ENCODE peak calls at places on chromosomes 5 and 9, in nine cellular contexts. One of them, this sample, is unnamed.

GRCh38 chr5:93578813-93579560 is 2.0 kb downstream of the NR2F1-AS1 start:
- DNase-seq in heart left ventricle: no peak
- DNase-seq in hepatocyte: no peak
- DNase-seq in A673: peak; percentile 27
- DNase-seq in fibroblast of lung: peak; percentile 89
- DNase-seq in tibial artery: no peak
- DNase-seq in left ventricle myocardium inferior: no peak
- DNase-seq in GM23248: no peak
- DNase-seq in CD4-positive, alpha-beta memory T cell: no peak
- DNase-seq in this sample: peak; percentile 73

GRCh38 chr5:101943784-101944183 is 352.3 kb downstream of the SLCO4C1 start:
- DNase-seq in CD4-positive, alpha-beta memory T cell: no peak
- DNase-seq in GM23248: no peak
- DNase-seq in A673: peak; percentile 41
- DNase-seq in fibroblast of lung: no peak
- DNase-seq in left ventricle myocardium inferior: no peak
- DNase-seq in tibial artery: no peak
- DNase-seq in heart left ventricle: no peak
- DNase-seq in hepatocyte: no peak
- DNase-seq in this sample: no peak

GRCh38 chr5:156706631-156707030 is 143.5 kb upstream of the PPP1R2B start:
- DNase-seq in fibroblast of lung: no peak
- DNase-seq in heart left ventricle: no peak
- DNase-seq in hepatocyte: no peak
- DNase-seq in CD4-positive, alpha-beta memory T cell: no peak
- DNase-seq in GM23248: no peak
- DNase-seq in left ventricle myocardium inferior: no peak
- DNase-seq in tibial artery: no peak
- DNase-seq in A673: no peak
- DNase-seq in this sample: no peak

GRCh38 chr5:95841914-95842812 is 19.6 kb upstream of the GLRX start:
- DNase-seq in heart left ventricle: peak; percentile 54
- DNase-seq in CD4-positive, alpha-beta memory T cell: no peak
- DNase-seq in left ventricle myocardium inferior: no peak
- DNase-seq in hepatocyte: no peak
- DNase-seq in GM23248: peak; percentile 98
- DNase-seq in tibial artery: peak; percentile 82
- DNase-seq in A673: no peak
- DNase-seq in fibroblast of lung: peak; percentile 93
- DNase-seq in this sample: peak; percentile 67

GRCh38 chr5:15690611-15691010 is 190.6 kb downstream of the FBXL7 start:
- DNase-seq in A673: no peak
- DNase-seq in CD4-positive, alpha-beta memory T cell: no peak
- DNase-seq in left ventricle myocardium inferior: no peak
- DNase-seq in heart left ventricle: no peak
- DNase-seq in hepatocyte: no peak
- DNase-seq in GM23248: peak; percentile 59
- DNase-seq in tibial artery: no peak
- DNase-seq in fibroblast of lung: peak; percentile 17
- DNase-seq in this sample: no peak

GRCh38 chr5:139141841-139142240 is 56.3 kb downstream of the SIL1 start:
- DNase-seq in A673: no peak
- DNase-seq in left ventricle myocardium inferior: peak; percentile 45
- DNase-seq in CD4-positive, alpha-beta memory T cell: no peak
- DNase-seq in GM23248: peak; percentile 49
- DNase-seq in hepatocyte: peak; percentile 32
- DNase-seq in fibroblast of lung: peak; percentile 94
- DNase-seq in tibial artery: peak; percentile 84
- DNase-seq in heart left ventricle: peak; percentile 68
- DNase-seq in this sample: peak; percentile 61

GRCh38 chr9:94619012-94619411 is 20.3 kb downstream of the FBP1 start:
- DNase-seq in tibial artery: no peak
- DNase-seq in hepatocyte: no peak
- DNase-seq in fibroblast of lung: no peak
- DNase-seq in A673: no peak
- DNase-seq in left ventricle myocardium inferior: no peak
- DNase-seq in heart left ventricle: no peak
- DNase-seq in CD4-positive, alpha-beta memory T cell: no peak
- DNase-seq in GM23248: no peak
- DNase-seq in this sample: no peak

GRCh38 chr5:163821142-163821541 is 315.7 kb downstream of the MAT2B start:
- DNase-seq in left ventricle myocardium inferior: no peak
- DNase-seq in A673: no peak
- DNase-seq in heart left ventricle: no peak
- DNase-seq in tibial artery: no peak
- DNase-seq in GM23248: no peak
- DNase-seq in CD4-positive, alpha-beta memory T cell: no peak
- DNase-seq in fibroblast of lung: no peak
- DNase-seq in hepatocyte: no peak
- DNase-seq in this sample: no peak

GRCh38 chr9:21964925-21965385 is 29.2 kb downstream of the CDKN2A start:
- DNase-seq in tibial artery: no peak
- DNase-seq in hepatocyte: peak; percentile 54
- DNase-seq in fibroblast of lung: peak; percentile 55
- DNase-seq in heart left ventricle: no peak
- DNase-seq in left ventricle myocardium inferior: no peak
- DNase-seq in GM23248: peak; percentile 63
- DNase-seq in CD4-positive, alpha-beta memory T cell: peak; percentile 86
- DNase-seq in A673: no peak
- DNase-seq in this sample: no peak

GRCh38 chr5:56849671-56850070 is 34.3 kb downstream of the MAP3K1 start:
- DNase-seq in left ventricle myocardium inferior: no peak
- DNase-seq in CD4-positive, alpha-beta memory T cell: no peak
- DNase-seq in heart left ventricle: no peak
- DNase-seq in fibroblast of lung: no peak
- DNase-seq in GM23248: no peak
- DNase-seq in A673: no peak
- DNase-seq in tibial artery: no peak
- DNase-seq in hepatocyte: no peak
- DNase-seq in this sample: no peak

GRCh38 chr5:93107828-93108520 is 473.0 kb downstream of the NR2F1-AS1 start:
- DNase-seq in GM23248: no peak
- DNase-seq in heart left ventricle: no peak
- DNase-seq in left ventricle myocardium inferior: no peak
- DNase-seq in tibial artery: no peak
- DNase-seq in fibroblast of lung: peak; percentile 29
- DNase-seq in CD4-positive, alpha-beta memory T cell: no peak
- DNase-seq in hepatocyte: no peak
- DNase-seq in A673: no peak
- DNase-seq in this sample: no peak

GRCh38 chr5:74056789-74057164 is 430.8 kb downstream of the ARHGEF28 start:
- DNase-seq in tibial artery: no peak
- DNase-seq in GM23248: peak; percentile 53
- DNase-seq in hepatocyte: peak; percentile 38
- DNase-seq in left ventricle myocardium inferior: no peak
- DNase-seq in CD4-positive, alpha-beta memory T cell: no peak
- DNase-seq in heart left ventricle: no peak
- DNase-seq in fibroblast of lung: peak; percentile 34
- DNase-seq in A673: peak; percentile 13
- DNase-seq in this sample: peak; percentile 43

GRCh38 chr5:93192107-93192506 is 388.9 kb downstream of the NR2F1-AS1 start:
- DNase-seq in GM23248: peak; percentile 81
- DNase-seq in tibial artery: no peak
- DNase-seq in heart left ventricle: no peak
- DNase-seq in CD4-positive, alpha-beta memory T cell: no peak
- DNase-seq in left ventricle myocardium inferior: no peak
- DNase-seq in fibroblast of lung: peak; percentile 87
- DNase-seq in A673: no peak
- DNase-seq in hepatocyte: no peak
- DNase-seq in this sample: no peak

DNA sequence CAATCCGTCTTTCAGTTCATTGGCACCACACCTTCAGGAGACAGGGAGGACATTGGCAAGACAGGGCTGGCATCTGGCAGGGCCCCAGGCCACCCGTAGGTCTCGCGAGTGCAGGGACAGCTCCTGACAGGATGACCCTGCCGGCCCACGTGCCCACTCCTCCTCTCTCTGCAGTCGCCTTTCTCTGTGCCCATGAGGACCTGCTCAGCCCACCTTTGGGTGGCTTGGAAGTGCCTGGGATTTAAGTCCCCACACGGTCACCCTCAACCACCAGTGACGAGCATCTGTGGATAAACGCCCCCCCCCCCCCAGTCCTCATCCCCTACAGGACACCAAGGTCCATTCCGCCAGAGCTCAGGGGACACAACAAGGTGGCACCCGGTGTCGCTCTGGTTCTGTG is 4.1 kb downstream of the MRPL36 start:
- DNase-seq in GM23248: no peak
- DNase-seq in heart left ventricle: no peak
- DNase-seq in tibial artery: no peak
- DNase-seq in hepatocyte: no peak
- DNase-seq in fibroblast of lung: no peak
- DNase-seq in CD4-positive, alpha-beta memory T cell: no peak
- DNase-seq in A673: no peak
- DNase-seq in left ventricle myocardium inferior: no peak
- DNase-seq in this sample: no peak
- H3K4me1 ChIP-seq in GM23248: peaks cover 46% of the 10 kb centered on the region
- H3K4me1 ChIP-seq in heart left ventricle: peaks cover 6% of the 10 kb centered on the region
- H3K4me1 ChIP-seq in tibial artery: peaks cover 14% of the 10 kb centered on the region
- H3K4me1 ChIP-seq in hepatocyte: peaks cover 7% of the 10 kb centered on the region
- H3K4me1 ChIP-seq in fibroblast of lung: peaks cover 18% of the 10 kb centered on the region
- H3K4me1 ChIP-seq in CD4-positive, alpha-beta memory T cell: peaks cover 65% of the 10 kb centered on the region
- H3K4me1 ChIP-seq in A673: peaks cover 30% of the 10 kb centered on the region
- H3K4me1 ChIP-seq in left ventricle myocardium inferior: peaks cover 58% of the 10 kb centered on the region
- H3K4me1 ChIP-seq in this sample: peaks cover 2% of the 10 kb centered on the region

GRCh38 chr9:89496645-89497044 is 1.3 kb downstream of the SEMA4D start:
- DNase-seq in heart left ventricle: no peak
- DNase-seq in hepatocyte: no peak
- DNase-seq in GM23248: no peak
- DNase-seq in left ventricle myocardium inferior: no peak
- DNase-seq in A673: no peak
- DNase-seq in fibroblast of lung: no peak
- DNase-seq in CD4-positive, alpha-beta memory T cell: peak; percentile 68
- DNase-seq in tibial artery: no peak
- DNase-seq in this sample: no peak

GRCh38 chr9:89498845-89499480 is 1.1 kb upstream of the SEMA4D start:
- DNase-seq in tibial artery: no peak
- DNase-seq in GM23248: no peak
- DNase-seq in heart left ventricle: no peak
- DNase-seq in A673: no peak
- DNase-seq in CD4-positive, alpha-beta memory T cell: peak; percentile 73
- DNase-seq in left ventricle myocardium inferior: no peak
- DNase-seq in fibroblast of lung: no peak
- DNase-seq in hepatocyte: no peak
- DNase-seq in this sample: peak; percentile 60

GRCh38 chr9:89497978-89498844 is at the start of gene SEMA4D:
- DNase-seq in fibroblast of lung: peak; percentile 57
- DNase-seq in heart left ventricle: peak; percentile 78
- DNase-seq in CD4-positive, alpha-beta memory T cell: peak; percentile 68
- DNase-seq in left ventricle myocardium inferior: peak; percentile 73
- DNase-seq in A673: peak; percentile 83
- DNase-seq in tibial artery: peak; percentile 76
- DNase-seq in hepatocyte: peak; percentile 86
- DNase-seq in GM23248: peak; percentile 39
- DNase-seq in this sample: peak; percentile 75

GRCh38 chr9:89495824-89496555 is 1.9 kb downstream of the SEMA4D start:
- DNase-seq in CD4-positive, alpha-beta memory T cell: no peak
- DNase-seq in fibroblast of lung: no peak
- DNase-seq in heart left ventricle: no peak
- DNase-seq in A673: no peak
- DNase-seq in GM23248: no peak
- DNase-seq in tibial artery: no peak
- DNase-seq in left ventricle myocardium inferior: no peak
- DNase-seq in hepatocyte: no peak
- DNase-seq in this sample: no peak

GRCh38 chr9:89497181-89497963 is 541 bp downstream of the SEMA4D start:
- DNase-seq in left ventricle myocardium inferior: no peak
- DNase-seq in A673: no peak
- DNase-seq in GM23248: no peak
- DNase-seq in heart left ventricle: no peak
- DNase-seq in tibial artery: no peak
- DNase-seq in hepatocyte: peak; percentile 30
- DNase-seq in CD4-positive, alpha-beta memory T cell: peak; percentile 69
- DNase-seq in fibroblast of lung: no peak
- DNase-seq in this sample: peak; percentile 66
- H3K4me1 ChIP-seq in left ventricle myocardium inferior: peaks cover 10% of the 10 kb centered on the region
- H3K4me1 ChIP-seq in A673: no peaks in the 10 kb centered on the region
- H3K4me1 ChIP-seq in GM23248: no peaks in the 10 kb centered on the region
- H3K4me1 ChIP-seq in heart left ventricle: peaks cover 7% of the 10 kb centered on the region
- H3K4me1 ChIP-seq in tibial artery: peaks cover 9% of the 10 kb centered on the region
- H3K4me1 ChIP-seq in hepatocyte: peaks cover 4% of the 10 kb centered on the region
- H3K4me1 ChIP-seq in CD4-positive, alpha-beta memory T cell: peaks cover 86% of the 10 kb centered on the region
- H3K4me1 ChIP-seq in fibroblast of lung: no peaks in the 10 kb centered on the region
- H3K4me1 ChIP-seq in this sample: no peaks in the 10 kb centered on the region

DNA sequence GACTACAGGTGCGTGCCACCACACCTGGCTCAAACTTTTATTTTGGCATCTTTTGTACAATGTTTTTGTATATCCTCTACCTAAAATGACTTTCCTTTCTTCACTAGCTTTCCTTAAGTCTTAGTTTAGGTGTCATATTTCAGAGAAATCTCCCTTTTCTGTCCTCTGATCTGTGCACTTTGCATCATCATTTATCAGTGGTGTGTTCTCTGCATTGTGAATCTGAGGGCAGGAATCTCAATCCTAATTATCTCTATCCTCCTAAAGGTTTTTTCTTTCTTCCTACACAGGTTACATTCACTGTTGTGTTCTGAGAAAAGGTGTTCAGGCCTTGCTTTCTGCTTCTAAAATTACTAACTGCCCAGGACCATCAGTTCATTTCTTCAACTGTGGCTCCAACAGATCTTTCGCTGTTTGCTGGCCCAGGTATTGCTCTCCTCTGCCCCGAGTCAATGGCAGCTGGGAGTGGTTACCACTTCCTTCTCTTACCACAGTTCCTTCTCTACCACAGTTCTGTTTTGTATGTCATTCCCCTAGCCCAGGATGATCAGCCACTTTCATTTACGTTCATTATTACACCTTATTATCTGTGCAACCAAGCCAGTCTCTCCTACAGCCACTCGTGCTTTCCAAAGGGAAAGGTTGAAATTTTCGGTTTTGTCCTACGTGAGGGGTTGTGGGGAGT is 14.0 kb downstream of the TGFBR1 start:
- DNase-seq in left ventricle myocardium inferior: no peak
- DNase-seq in heart left ventricle: no peak
- DNase-seq in GM23248: no peak
- DNase-seq in tibial artery: no peak
- DNase-seq in hepatocyte: no peak
- DNase-seq in A673: no peak
- DNase-seq in CD4-positive, alpha-beta memory T cell: peak; percentile 69
- DNase-seq in fibroblast of lung: no peak
- DNase-seq in this sample: no peak
- H3K4me1 ChIP-seq in left ventricle myocardium inferior: peaks cover 64% of the 10 kb centered on the region
- H3K4me1 ChIP-seq in heart left ventricle: peaks cover 30% of the 10 kb centered on the region
- H3K4me1 ChIP-seq in GM23248: peaks cover 10% of the 10 kb centered on the region
- H3K4me1 ChIP-seq in tibial artery: peaks cover 72% of the 10 kb centered on the region
- H3K4me1 ChIP-seq in hepatocyte: no peaks in the 10 kb centered on the region
- H3K4me1 ChIP-seq in A673: no peaks in the 10 kb centered on the region
- H3K4me1 ChIP-seq in CD4-positive, alpha-beta memory T cell: peaks cover 90% of the 10 kb centered on the region
- H3K4me1 ChIP-seq in fibroblast of lung: no peaks in the 10 kb centered on the region
- H3K4me1 ChIP-seq in this sample: peaks cover 2% of the 10 kb centered on the region

DNA sequence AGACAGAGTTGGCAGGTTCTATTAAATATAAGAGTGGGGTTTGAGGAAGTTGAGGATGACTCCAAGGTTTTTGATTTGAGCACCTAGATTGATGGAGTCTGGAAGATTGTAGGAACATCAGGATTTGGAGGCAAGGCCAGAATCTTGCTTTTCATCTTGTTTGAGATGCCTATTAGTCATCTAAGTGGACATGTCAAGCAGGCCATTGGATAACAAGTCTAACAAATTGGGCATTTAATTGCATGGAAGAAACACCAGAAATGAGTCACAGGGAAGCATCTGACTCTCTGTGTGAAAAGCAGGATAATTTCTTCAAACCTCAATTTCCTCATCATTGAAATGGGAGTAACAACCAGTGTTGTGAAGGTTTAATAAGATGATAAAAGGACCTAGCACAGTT is 53.3 kb upstream of the ARL15 start:
- DNase-seq in left ventricle myocardium inferior: no peak
- DNase-seq in CD4-positive, alpha-beta memory T cell: no peak
- DNase-seq in heart left ventricle: no peak
- DNase-seq in fibroblast of lung: no peak
- DNase-seq in hepatocyte: no peak
- DNase-seq in A673: no peak
- DNase-seq in tibial artery: no peak
- DNase-seq in GM23248: peak; percentile 53
- DNase-seq in this sample: no peak
- H3K4me1 ChIP-seq in left ventricle myocardium inferior: peaks cover 28% of the 10 kb centered on the region
- H3K4me1 ChIP-seq in CD4-positive, alpha-beta memory T cell: no peaks in the 10 kb centered on the region
- H3K4me1 ChIP-seq in heart left ventricle: peaks cover 4% of the 10 kb centered on the region
- H3K4me1 ChIP-seq in fibroblast of lung: no peaks in the 10 kb centered on the region
- H3K4me1 ChIP-seq in hepatocyte: peaks cover 53% of the 10 kb centered on the region
- H3K4me1 ChIP-seq in A673: no peaks in the 10 kb centered on the region
- H3K4me1 ChIP-seq in tibial artery: peaks cover 10% of the 10 kb centered on the region
- H3K4me1 ChIP-seq in GM23248: peaks cover 48% of the 10 kb centered on the region
- H3K4me1 ChIP-seq in this sample: peaks cover 5% of the 10 kb centered on the region

This sample was measured in right cardiac atrium.